ENCODE peak calls at places on chromosome 14, in nine cellular contexts. One of them, this sample, is unnamed.

GRCh38 chr14:90489306-90489705 is 92.5 kb downstream of the CALM1 start:
- DNase-seq in right lobe of liver: no peak
- DNase-seq in lower leg skin: no peak
- DNase-seq in A549: no peak
- DNase-seq in body of pancreas: no peak
- DNase-seq in tibial nerve: no peak
- DNase-seq in K562: no peak
- DNase-seq in ovary: no peak
- DNase-seq in adrenal gland: no peak
- DNase-seq in this sample: no peak

GRCh38 chr14:77674931-77675330 is 32.9 kb downstream of the ALKBH1 start:
- DNase-seq in right lobe of liver: no peak
- DNase-seq in lower leg skin: no peak
- DNase-seq in A549: no peak
- DNase-seq in body of pancreas: no peak
- DNase-seq in tibial nerve: no peak
- DNase-seq in K562: no peak
- DNase-seq in ovary: no peak
- DNase-seq in adrenal gland: no peak
- DNase-seq in this sample: no peak

GRCh38 chr14:67358914-67359313 is 690 bp downstream of the ATP6V1D start:
- DNase-seq in right lobe of liver: no peak
- DNase-seq in lower leg skin: no peak
- DNase-seq in A549: peak
- DNase-seq in body of pancreas: no peak
- DNase-seq in tibial nerve: no peak
- DNase-seq in K562: no peak
- DNase-seq in ovary: no peak
- DNase-seq in adrenal gland: no peak
- DNase-seq in this sample: no peak

GRCh38 chr14:103209054-103209453 is 85.8 kb downstream of the TNFAIP2 start:
- DNase-seq in right lobe of liver: no peak
- DNase-seq in lower leg skin: no peak
- DNase-seq in A549: no peak
- DNase-seq in body of pancreas: no peak
- DNase-seq in tibial nerve: no peak
- DNase-seq in K562: peak
- DNase-seq in ovary: peak
- DNase-seq in adrenal gland: no peak
- DNase-seq in this sample: no peak

GRCh38 chr14:71142375-71143038 is 235.2 kb downstream of the PCNX1 start:
- DNase-seq in right lobe of liver: no peak
- DNase-seq in lower leg skin: no peak
- DNase-seq in A549: no peak
- DNase-seq in body of pancreas: no peak
- DNase-seq in tibial nerve: no peak
- DNase-seq in K562: no peak
- DNase-seq in ovary: no peak
- DNase-seq in adrenal gland: no peak
- DNase-seq in this sample: no peak

GRCh38 chr14:70779667-70780066 is 29.6 kb downstream of the MAP3K9 start:
- DNase-seq in right lobe of liver: peak
- DNase-seq in lower leg skin: no peak
- DNase-seq in A549: no peak
- DNase-seq in body of pancreas: no peak
- DNase-seq in tibial nerve: no peak
- DNase-seq in K562: no peak
- DNase-seq in ovary: no peak
- DNase-seq in adrenal gland: no peak
- DNase-seq in this sample: no peak

GRCh38 chr14:104596927-104597351 is 7.6 kb downstream of the TMEM179 start:
- DNase-seq in right lobe of liver: no peak
- DNase-seq in lower leg skin: no peak
- DNase-seq in A549: no peak
- DNase-seq in body of pancreas: no peak
- DNase-seq in tibial nerve: no peak
- DNase-seq in K562: no peak
- DNase-seq in ovary: no peak
- DNase-seq in adrenal gland: no peak
- DNase-seq in this sample: no peak

GRCh38 chr14:26394114-26394855 is 203.5 kb downstream of the NOVA1 start:
- DNase-seq in right lobe of liver: peak
- DNase-seq in lower leg skin: no peak
- DNase-seq in A549: peak
- DNase-seq in body of pancreas: no peak
- DNase-seq in tibial nerve: no peak
- DNase-seq in K562: no peak
- DNase-seq in ovary: no peak
- DNase-seq in adrenal gland: no peak
- DNase-seq in this sample: no peak

GRCh38 chr14:94936901-94937321 is 167.0 kb upstream of the GSC start:
- DNase-seq in right lobe of liver: no peak
- DNase-seq in lower leg skin: no peak
- DNase-seq in A549: no peak
- DNase-seq in body of pancreas: peak
- DNase-seq in tibial nerve: peak
- DNase-seq in K562: no peak
- DNase-seq in ovary: peak
- DNase-seq in adrenal gland: peak
- DNase-seq in this sample: peak

GRCh38 chr14:41605550-41606248 is 977 bp upstream of the LRFN5 start:
- DNase-seq in right lobe of liver: no peak
- DNase-seq in lower leg skin: no peak
- DNase-seq in A549: no peak
- DNase-seq in body of pancreas: no peak
- DNase-seq in tibial nerve: no peak
- DNase-seq in K562: no peak
- DNase-seq in ovary: peak
- DNase-seq in adrenal gland: peak
- DNase-seq in this sample: peak

GRCh38 chr14:104724981-104725771 is 1.1 kb downstream of the ADSS1 start:
- DNase-seq in right lobe of liver: peak
- DNase-seq in lower leg skin: no peak
- DNase-seq in A549: peak
- DNase-seq in body of pancreas: no peak
- DNase-seq in tibial nerve: no peak
- DNase-seq in K562: peak
- DNase-seq in ovary: peak
- DNase-seq in adrenal gland: no peak
- DNase-seq in this sample: no peak

GRCh38 chr14:90093942-90094595 is 32.3 kb downstream of the KCNK13 start:
- DNase-seq in right lobe of liver: no peak
- DNase-seq in lower leg skin: no peak
- DNase-seq in A549: no peak
- DNase-seq in body of pancreas: no peak
- DNase-seq in tibial nerve: no peak
- DNase-seq in K562: no peak
- DNase-seq in ovary: no peak
- DNase-seq in adrenal gland: no peak
- DNase-seq in this sample: no peak

GRCh38 chr14:104106471-104106991 is 21.0 kb downstream of the ASPG start:
- DNase-seq in right lobe of liver: peak
- DNase-seq in lower leg skin: no peak
- DNase-seq in A549: no peak
- DNase-seq in body of pancreas: no peak
- DNase-seq in tibial nerve: no peak
- DNase-seq in K562: no peak
- DNase-seq in ovary: peak
- DNase-seq in adrenal gland: no peak
- DNase-seq in this sample: peak

GRCh38 chr14:32998433-32998832 is 59.8 kb downstream of the NPAS3 start:
- DNase-seq in right lobe of liver: no peak
- DNase-seq in lower leg skin: no peak
- DNase-seq in A549: no peak
- DNase-seq in body of pancreas: peak
- DNase-seq in tibial nerve: no peak
- DNase-seq in K562: no peak
- DNase-seq in ovary: no peak
- DNase-seq in adrenal gland: no peak
- DNase-seq in this sample: no peak

GRCh38 chr14:53957739-53958138 is 1.1 kb upstream of the BMP4 start:
- DNase-seq in right lobe of liver: no peak
- DNase-seq in lower leg skin: no peak
- DNase-seq in A549: no peak
- DNase-seq in body of pancreas: no peak
- DNase-seq in tibial nerve: no peak
- DNase-seq in K562: no peak
- DNase-seq in ovary: no peak
- DNase-seq in adrenal gland: no peak
- DNase-seq in this sample: no peak

GRCh38 chr14:53954551-53955233 is 1.9 kb downstream of the BMP4 start:
- DNase-seq in right lobe of liver: peak
- DNase-seq in lower leg skin: no peak
- DNase-seq in A549: no peak
- DNase-seq in body of pancreas: no peak
- DNase-seq in tibial nerve: peak
- DNase-seq in K562: no peak
- DNase-seq in ovary: peak
- DNase-seq in adrenal gland: no peak
- DNase-seq in this sample: no peak

GRCh38 chr14:53955671-53956426 is 776 bp downstream of the BMP4 start:
- DNase-seq in right lobe of liver: peak
- DNase-seq in lower leg skin: peak
- DNase-seq in A549: no peak
- DNase-seq in body of pancreas: no peak
- DNase-seq in tibial nerve: no peak
- DNase-seq in K562: no peak
- DNase-seq in ovary: peak
- DNase-seq in adrenal gland: no peak
- DNase-seq in this sample: peak

GRCh38 chr14:53955234-53955556 is 1.4 kb downstream of the BMP4 start:
- DNase-seq in right lobe of liver: no peak
- DNase-seq in lower leg skin: no peak
- DNase-seq in A549: no peak
- DNase-seq in body of pancreas: no peak
- DNase-seq in tibial nerve: no peak
- DNase-seq in K562: no peak
- DNase-seq in ovary: no peak
- DNase-seq in adrenal gland: no peak
- DNase-seq in this sample: no peak

GRCh38 chr14:53956427-53957201 is at the start of gene BMP4:
- DNase-seq in right lobe of liver: peak
- DNase-seq in lower leg skin: peak
- DNase-seq in A549: no peak
- DNase-seq in body of pancreas: peak
- DNase-seq in tibial nerve: peak
- DNase-seq in K562: peak
- DNase-seq in ovary: peak
- DNase-seq in adrenal gland: peak
- DNase-seq in this sample: peak
- H3K4me3 ChIP-seq in right lobe of liver: peak
- H3K4me3 ChIP-seq in lower leg skin: peak
- H3K4me3 ChIP-seq in A549: peak
- H3K4me3 ChIP-seq in body of pancreas: no peak
- H3K4me3 ChIP-seq in tibial nerve: peak
- H3K4me3 ChIP-seq in K562: no peak
- H3K4me3 ChIP-seq in ovary: peak
- H3K4me3 ChIP-seq in adrenal gland: no peak
- H3K4me3 ChIP-seq in this sample: peak

GRCh38 chr14:106308839-106309389 is 782.5 kb downstream of the TMEM121 start:
- DNase-seq in right lobe of liver: peak
- DNase-seq in lower leg skin: no peak
- DNase-seq in A549: no peak
- DNase-seq in body of pancreas: peak
- DNase-seq in tibial nerve: no peak
- DNase-seq in K562: peak
- DNase-seq in ovary: no peak
- DNase-seq in adrenal gland: peak
- DNase-seq in this sample: no peak
- TF ChIP-seq POLR2A in right lobe of liver: no peak
- TF ChIP-seq POLR2A in lower leg skin: no peak
- TF ChIP-seq POLR2A in A549: no peak
- TF ChIP-seq POLR2A in body of pancreas: no peak
- TF ChIP-seq POLR2A in tibial nerve: no peak
- TF ChIP-seq POLR2A in K562: no peak
- TF ChIP-seq POLR2A in ovary: no peak
- TF ChIP-seq POLR2A in adrenal gland: no peak
- TF ChIP-seq POLR2A in this sample: no peak

GRCh38 chr14:55807059-55807499 is 227.1 kb downstream of the KTN1 start:
- DNase-seq in right lobe of liver: peak
- DNase-seq in lower leg skin: peak
- DNase-seq in A549: no peak
- DNase-seq in body of pancreas: peak
- DNase-seq in tibial nerve: peak
- DNase-seq in K562: peak
- DNase-seq in ovary: peak
- DNase-seq in adrenal gland: peak
- DNase-seq in this sample: peak

GRCh38 chr14:55804198-55804553 is 224.2 kb downstream of the KTN1 start:
- DNase-seq in right lobe of liver: no peak
- DNase-seq in lower leg skin: no peak
- DNase-seq in A549: no peak
- DNase-seq in body of pancreas: peak
- DNase-seq in tibial nerve: no peak
- DNase-seq in K562: no peak
- DNase-seq in ovary: no peak
- DNase-seq in adrenal gland: no peak
- DNase-seq in this sample: no peak

GRCh38 chr14:55805250-55805649 is 225.2 kb downstream of the KTN1 start:
- DNase-seq in right lobe of liver: no peak
- DNase-seq in lower leg skin: no peak
- DNase-seq in A549: no peak
- DNase-seq in body of pancreas: no peak
- DNase-seq in tibial nerve: no peak
- DNase-seq in K562: no peak
- DNase-seq in ovary: no peak
- DNase-seq in adrenal gland: no peak
- DNase-seq in this sample: no peak

GRCh38 chr14:55807536-55807935 is 227.5 kb downstream of the KTN1 start:
- DNase-seq in right lobe of liver: no peak
- DNase-seq in lower leg skin: no peak
- DNase-seq in A549: no peak
- DNase-seq in body of pancreas: no peak
- DNase-seq in tibial nerve: peak
- DNase-seq in K562: no peak
- DNase-seq in ovary: peak
- DNase-seq in adrenal gland: no peak
- DNase-seq in this sample: no peak

DNA sequence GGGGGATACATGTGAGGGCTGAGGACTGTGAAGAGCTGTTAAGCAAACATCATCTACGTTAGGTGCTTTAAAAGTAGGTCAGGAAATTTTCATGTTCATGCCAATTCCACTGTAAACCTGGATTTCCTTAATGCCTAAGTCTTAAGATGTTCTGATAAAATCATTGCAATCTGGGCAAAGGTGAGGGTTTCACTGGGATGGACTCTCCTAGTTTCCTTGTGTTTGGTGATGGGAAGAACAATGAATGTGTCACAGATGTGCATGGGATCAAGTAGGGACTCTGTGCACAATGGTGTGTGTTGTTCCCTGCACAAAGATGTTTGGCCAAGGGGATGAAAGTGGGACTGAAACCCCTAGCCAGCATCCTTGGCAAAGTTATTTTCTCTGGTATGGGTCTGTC is 228.0 kb downstream of the KTN1 start:
- DNase-seq in right lobe of liver: no peak
- DNase-seq in lower leg skin: no peak
- DNase-seq in A549: no peak
- DNase-seq in body of pancreas: no peak
- DNase-seq in tibial nerve: no peak
- DNase-seq in K562: no peak
- DNase-seq in ovary: no peak
- DNase-seq in adrenal gland: no peak
- DNase-seq in this sample: no peak
- H3K4me3 ChIP-seq in right lobe of liver: no peak
- H3K4me3 ChIP-seq in lower leg skin: no peak
- H3K4me3 ChIP-seq in A549: no peak
- H3K4me3 ChIP-seq in body of pancreas: no peak
- H3K4me3 ChIP-seq in tibial nerve: no peak
- H3K4me3 ChIP-seq in K562: no peak
- H3K4me3 ChIP-seq in ovary: no peak
- H3K4me3 ChIP-seq in adrenal gland: no peak
- H3K4me3 ChIP-seq in this sample: no peak

GRCh38 chr14:20332946-20333782 is at the start of gene CCNB1IP1:
- DNase-seq in right lobe of liver: peak
- DNase-seq in lower leg skin: peak
- DNase-seq in A549: peak
- DNase-seq in body of pancreas: peak
- DNase-seq in tibial nerve: peak
- DNase-seq in K562: peak
- DNase-seq in ovary: peak
- DNase-seq in adrenal gland: peak
- DNase-seq in this sample: peak
- TF ChIP-seq POLR2A in right lobe of liver: peak
- TF ChIP-seq POLR2A in lower leg skin: no peak
- TF ChIP-seq POLR2A in A549: peak
- TF ChIP-seq POLR2A in body of pancreas: peak
- TF ChIP-seq POLR2A in tibial nerve: peak
- TF ChIP-seq POLR2A in K562: peak
- TF ChIP-seq POLR2A in ovary: peak
- TF ChIP-seq POLR2A in adrenal gland: no peak
- TF ChIP-seq POLR2A in this sample: peak